ENCODE peak calls at places on chromosomes 4 and X, in nine cellular contexts. One of them, this sample, is unnamed.

GRCh38 chrX:17535229-17535628 is 160.2 kb downstream of the NHS start:
- DNase-seq in stomach: peak
- DNase-seq in NCI-H82: peak
- DNase-seq in AG08396: peak
- DNase-seq in GM10248: peak
- DNase-seq in stimulated activated CD4-positive, alpha-beta T cell treated with anti-CD3 and anti-CD28 coated beads, Interleukin-15, amount 100 ng/mL, for 24 hours: peak
- DNase-seq in T-helper 1 cell: peak
- DNase-seq in CD4-positive, alpha-beta memory T cell: peak
- DNase-seq in posterior vena cava: no peak
- DNase-seq in this sample: peak

GRCh38 chrX:23334871-23335599 is 386 bp downstream of the PTCHD1 start:
- DNase-seq in stomach: no peak
- DNase-seq in NCI-H82: peak
- DNase-seq in CD4-positive, alpha-beta memory T cell: no peak
- DNase-seq in posterior vena cava: no peak
- DNase-seq in GM10248: no peak
- DNase-seq in stimulated activated CD4-positive, alpha-beta T cell treated with anti-CD3 and anti-CD28 coated beads, Interleukin-15, amount 100 ng/mL, for 24 hours: peak
- DNase-seq in AG08396: no peak
- DNase-seq in T-helper 1 cell: no peak
- DNase-seq in this sample: no peak

GRCh38 chrX:9847071-9847470 is 60.8 kb downstream of the SHROOM2 start:
- DNase-seq in posterior vena cava: no peak
- DNase-seq in NCI-H82: no peak
- DNase-seq in stomach: no peak
- DNase-seq in CD4-positive, alpha-beta memory T cell: no peak
- DNase-seq in GM10248: no peak
- DNase-seq in T-helper 1 cell: no peak
- DNase-seq in stimulated activated CD4-positive, alpha-beta T cell treated with anti-CD3 and anti-CD28 coated beads, Interleukin-15, amount 100 ng/mL, for 24 hours: no peak
- DNase-seq in AG08396: no peak
- DNase-seq in this sample: no peak

GRCh38 chr4:154384012-154384411 is 107.6 kb downstream of the DCHS2 start:
- DNase-seq in T-helper 1 cell: no peak
- DNase-seq in posterior vena cava: no peak
- DNase-seq in NCI-H82: no peak
- DNase-seq in AG08396: no peak
- DNase-seq in CD4-positive, alpha-beta memory T cell: no peak
- DNase-seq in stimulated activated CD4-positive, alpha-beta T cell treated with anti-CD3 and anti-CD28 coated beads, Interleukin-15, amount 100 ng/mL, for 24 hours: no peak
- DNase-seq in GM10248: no peak
- DNase-seq in stomach: no peak
- DNase-seq in this sample: no peak

GRCh38 chr4:85761803-85762202 is 286.9 kb downstream of the ARHGAP24 start:
- DNase-seq in AG08396: no peak
- DNase-seq in CD4-positive, alpha-beta memory T cell: no peak
- DNase-seq in NCI-H82: no peak
- DNase-seq in stimulated activated CD4-positive, alpha-beta T cell treated with anti-CD3 and anti-CD28 coated beads, Interleukin-15, amount 100 ng/mL, for 24 hours: no peak
- DNase-seq in posterior vena cava: peak
- DNase-seq in T-helper 1 cell: no peak
- DNase-seq in stomach: peak
- DNase-seq in GM10248: no peak
- DNase-seq in this sample: no peak

GRCh38 chr4:46820154-46820553 is 88.9 kb downstream of the COX7B2 start:
- DNase-seq in CD4-positive, alpha-beta memory T cell: no peak
- DNase-seq in posterior vena cava: no peak
- DNase-seq in AG08396: no peak
- DNase-seq in T-helper 1 cell: no peak
- DNase-seq in stimulated activated CD4-positive, alpha-beta T cell treated with anti-CD3 and anti-CD28 coated beads, Interleukin-15, amount 100 ng/mL, for 24 hours: no peak
- DNase-seq in NCI-H82: no peak
- DNase-seq in GM10248: no peak
- DNase-seq in stomach: no peak
- DNase-seq in this sample: no peak

GRCh38 chr4:84482564-84483563 is 16.2 kb downstream of the NKX6-1 start:
- DNase-seq in stimulated activated CD4-positive, alpha-beta T cell treated with anti-CD3 and anti-CD28 coated beads, Interleukin-15, amount 100 ng/mL, for 24 hours: peak
- DNase-seq in GM10248: no peak
- DNase-seq in T-helper 1 cell: no peak
- DNase-seq in CD4-positive, alpha-beta memory T cell: no peak
- DNase-seq in posterior vena cava: peak
- DNase-seq in AG08396: no peak
- DNase-seq in stomach: no peak
- DNase-seq in NCI-H82: no peak
- DNase-seq in this sample: no peak

GRCh38 chr4:19047481-19047880 is 1025.9 kb upstream of the LCORL start:
- DNase-seq in NCI-H82: no peak
- DNase-seq in AG08396: no peak
- DNase-seq in stomach: no peak
- DNase-seq in stimulated activated CD4-positive, alpha-beta T cell treated with anti-CD3 and anti-CD28 coated beads, Interleukin-15, amount 100 ng/mL, for 24 hours: no peak
- DNase-seq in GM10248: no peak
- DNase-seq in posterior vena cava: no peak
- DNase-seq in CD4-positive, alpha-beta memory T cell: no peak
- DNase-seq in T-helper 1 cell: no peak
- DNase-seq in this sample: no peak

GRCh38 chrX:29478336-29479069 is 736.9 kb upstream of the MAGEB2 start:
- DNase-seq in GM10248: peak
- DNase-seq in AG08396: peak
- DNase-seq in stimulated activated CD4-positive, alpha-beta T cell treated with anti-CD3 and anti-CD28 coated beads, Interleukin-15, amount 100 ng/mL, for 24 hours: no peak
- DNase-seq in posterior vena cava: no peak
- DNase-seq in NCI-H82: peak
- DNase-seq in stomach: peak
- DNase-seq in T-helper 1 cell: no peak
- DNase-seq in CD4-positive, alpha-beta memory T cell: no peak
- DNase-seq in this sample: peak

GRCh38 chr4:127809173-127809800 is 27.2 kb downstream of the HSPA4L start:
- DNase-seq in posterior vena cava: no peak
- DNase-seq in CD4-positive, alpha-beta memory T cell: no peak
- DNase-seq in GM10248: no peak
- DNase-seq in AG08396: no peak
- DNase-seq in stimulated activated CD4-positive, alpha-beta T cell treated with anti-CD3 and anti-CD28 coated beads, Interleukin-15, amount 100 ng/mL, for 24 hours: no peak
- DNase-seq in NCI-H82: peak
- DNase-seq in stomach: no peak
- DNase-seq in T-helper 1 cell: no peak
- DNase-seq in this sample: peak

GRCh38 chr4:82352118-82352824 is 21.5 kb downstream of the HNRNPD start:
- DNase-seq in stimulated activated CD4-positive, alpha-beta T cell treated with anti-CD3 and anti-CD28 coated beads, Interleukin-15, amount 100 ng/mL, for 24 hours: no peak
- DNase-seq in stomach: no peak
- DNase-seq in GM10248: no peak
- DNase-seq in NCI-H82: no peak
- DNase-seq in CD4-positive, alpha-beta memory T cell: no peak
- DNase-seq in posterior vena cava: no peak
- DNase-seq in T-helper 1 cell: no peak
- DNase-seq in AG08396: no peak
- DNase-seq in this sample: no peak

GRCh38 chr4:56755901-56756300 is 65.6 kb downstream of the SPINK2 start:
- DNase-seq in T-helper 1 cell: no peak
- DNase-seq in CD4-positive, alpha-beta memory T cell: no peak
- DNase-seq in stomach: no peak
- DNase-seq in AG08396: no peak
- DNase-seq in NCI-H82: no peak
- DNase-seq in stimulated activated CD4-positive, alpha-beta T cell treated with anti-CD3 and anti-CD28 coated beads, Interleukin-15, amount 100 ng/mL, for 24 hours: no peak
- DNase-seq in posterior vena cava: no peak
- DNase-seq in GM10248: no peak
- DNase-seq in this sample: no peak

GRCh38 chr4:164943192-164943591 is 34.3 kb downstream of the TRIM61 start:
- DNase-seq in AG08396: no peak
- DNase-seq in NCI-H82: no peak
- DNase-seq in stimulated activated CD4-positive, alpha-beta T cell treated with anti-CD3 and anti-CD28 coated beads, Interleukin-15, amount 100 ng/mL, for 24 hours: no peak
- DNase-seq in stomach: no peak
- DNase-seq in T-helper 1 cell: no peak
- DNase-seq in posterior vena cava: no peak
- DNase-seq in GM10248: no peak
- DNase-seq in CD4-positive, alpha-beta memory T cell: no peak
- DNase-seq in this sample: no peak

GRCh38 chrX:132603700-132604286 is 115.0 kb upstream of the MBNL3 start:
- DNase-seq in NCI-H82: no peak
- DNase-seq in GM10248: no peak
- DNase-seq in stimulated activated CD4-positive, alpha-beta T cell treated with anti-CD3 and anti-CD28 coated beads, Interleukin-15, amount 100 ng/mL, for 24 hours: no peak
- DNase-seq in posterior vena cava: no peak
- DNase-seq in T-helper 1 cell: no peak
- DNase-seq in stomach: no peak
- DNase-seq in AG08396: no peak
- DNase-seq in CD4-positive, alpha-beta memory T cell: no peak
- DNase-seq in this sample: no peak

GRCh38 chr4:118353452-118353851 is 649 bp upstream of the PRSS12 start:
- DNase-seq in T-helper 1 cell: no peak
- DNase-seq in NCI-H82: peak
- DNase-seq in AG08396: no peak
- DNase-seq in GM10248: no peak
- DNase-seq in posterior vena cava: no peak
- DNase-seq in stomach: no peak
- DNase-seq in CD4-positive, alpha-beta memory T cell: no peak
- DNase-seq in stimulated activated CD4-positive, alpha-beta T cell treated with anti-CD3 and anti-CD28 coated beads, Interleukin-15, amount 100 ng/mL, for 24 hours: no peak
- DNase-seq in this sample: no peak

GRCh38 chrX:103356897-103357296 is 591 bp downstream of the TCEAL9 start:
- DNase-seq in stomach: no peak
- DNase-seq in AG08396: no peak
- DNase-seq in NCI-H82: peak
- DNase-seq in stimulated activated CD4-positive, alpha-beta T cell treated with anti-CD3 and anti-CD28 coated beads, Interleukin-15, amount 100 ng/mL, for 24 hours: no peak
- DNase-seq in CD4-positive, alpha-beta memory T cell: no peak
- DNase-seq in GM10248: no peak
- DNase-seq in posterior vena cava: no peak
- DNase-seq in T-helper 1 cell: no peak
- DNase-seq in this sample: no peak

GRCh38 chr4:133623847-133624246 is 474.8 kb downstream of the PCDH10 start:
- DNase-seq in CD4-positive, alpha-beta memory T cell: no peak
- DNase-seq in GM10248: no peak
- DNase-seq in T-helper 1 cell: no peak
- DNase-seq in stomach: no peak
- DNase-seq in AG08396: no peak
- DNase-seq in stimulated activated CD4-positive, alpha-beta T cell treated with anti-CD3 and anti-CD28 coated beads, Interleukin-15, amount 100 ng/mL, for 24 hours: no peak
- DNase-seq in posterior vena cava: no peak
- DNase-seq in NCI-H82: no peak
- DNase-seq in this sample: no peak

GRCh38 chrX:48772602-48773001 is 11.1 kb downstream of the GLOD5 start:
- DNase-seq in posterior vena cava: no peak
- DNase-seq in stomach: no peak
- DNase-seq in GM10248: no peak
- DNase-seq in T-helper 1 cell: no peak
- DNase-seq in AG08396: no peak
- DNase-seq in NCI-H82: no peak
- DNase-seq in CD4-positive, alpha-beta memory T cell: no peak
- DNase-seq in stimulated activated CD4-positive, alpha-beta T cell treated with anti-CD3 and anti-CD28 coated beads, Interleukin-15, amount 100 ng/mL, for 24 hours: no peak
- DNase-seq in this sample: no peak